ENCODE peak calls at places on chromosomes 4 and X, in six cellular contexts. Y is NCI-H1092 treated with DMSO at 0.1 percent for 48 hours, E is OCI-M1, B is AG09319, P is upper lobe of right lung, N is GM04504. O is an unnamed sample.

GRCh38 chr4:11529625-11530201 is 101.0 kb upstream of the HS3ST1 start:
- DNase-seq in N (no peak), Y (no peak), E (no peak), B (no peak), P (no peak), O (peak)

GRCh38 chr4:39446842-39447573 is 11.7 kb downstream of the RPL9 start:
- DNase-seq in P (peak), B (no peak), E (no peak), Y (no peak), N (peak), O (peak)

GRCh38 chr4:182929296-182929695 is 12.1 kb upstream of the DCTD start:
- DNase-seq in N (peak), Y (no peak), E (no peak), P (no peak), B (peak), O (no peak)

GRCh38 chr4:7547368-7548040 is 112.8 kb upstream of the PSAPL1 start:
- DNase-seq in P (no peak), B (peak), N (no peak), E (no peak), Y (no peak), O (no peak)

GRCh38 chr4:104138154-104138553 is 356.5 kb downstream of the CXXC4 start:
- DNase-seq in E (no peak), Y (no peak), N (no peak), P (no peak), B (no peak), O (no peak)

GRCh38 chr4:118352843-118353373 is at the start of gene PRSS12:
- DNase-seq in P (peak), B (peak), E (no peak), Y (peak), N (no peak), O (no peak)

GRCh38 chrX:75547783-75548182 is 24.9 kb upstream of the ZDHHC15 start:
- DNase-seq in B (no peak), P (peak), E (peak), N (no peak), Y (no peak), O (no peak)

GRCh38 chr4:158793021-158793420 is 24.2 kb downstream of the FNIP2 start:
- DNase-seq in P (no peak), N (no peak), B (no peak), E (no peak), Y (no peak), O (no peak)

GRCh38 chr4:113270520-113271319 is 221.3 kb downstream of the ANK2 start:
- DNase-seq in P (no peak), Y (no peak), E (no peak), B (no peak), N (no peak), O (no peak)

GRCh38 chrX:39969826-39970569 is 127.8 kb downstream of the BCOR start:
- DNase-seq in Y (no peak), E (no peak), N (no peak), P (no peak), B (no peak), O (no peak)

GRCh38 chrX:40099046-40099968 is 1.5 kb upstream of the BCOR start:
- DNase-seq in B (no peak), P (peak), E (peak), Y (peak), N (no peak), O (no peak)

GRCh38 chr4:140851032-140851636 is 94.9 kb upstream of the TBC1D9 start:
- DNase-seq in Y (peak), E (peak), P (no peak), B (peak), N (no peak), O (peak)

GRCh38 chr4:123397276-123398150 is 918 bp downstream of the SPRY1 start:
- DNase-seq in P (peak), B (no peak), Y (peak), E (peak), N (no peak), O (no peak)

GRCh38 chrX:21764043-21764442 is 6.1 kb upstream of the SMPX start:
- DNase-seq in Y (no peak), N (no peak), B (no peak), P (no peak), E (no peak), O (no peak)

GRCh38 chrX:71609095-71609750 is 9.1 kb downstream of the CXCR3 start:
- DNase-seq in B (no peak), E (no peak), N (no peak), P (no peak), Y (no peak), O (no peak)

GRCh38 chr4:7195546-7196282 is 3.4 kb downstream of the SORCS2 start:
- DNase-seq in Y (no peak), P (no peak), E (no peak), B (no peak), N (no peak), O (no peak)

GRCh38 chr4:186039697-186040096 is 29.3 kb upstream of the TLR3 start:
- DNase-seq in N (no peak), B (no peak), E (no peak), P (no peak), Y (peak), O (no peak)

GRCh38 chr4:38131371-38132139 is 171.4 kb downstream of the PTTG2 start:
- DNase-seq in N (no peak), Y (no peak), P (no peak), E (no peak), B (no peak), O (no peak)

GRCh38 chr4:148692242-148692641 is 250.0 kb upstream of the NR3C2 start:
- DNase-seq in E (no peak), B (no peak), N (no peak), Y (no peak), P (no peak), O (no peak)

GRCh38 chr4:61661960-61662359 is 461.8 kb downstream of the ADGRL3 start:
- DNase-seq in B (no peak), N (no peak), P (no peak), Y (no peak), E (no peak), O (no peak)

GRCh38 chrX:151240237-151240636 is 63.9 kb downstream of the GPR50 start:
- DNase-seq in P (no peak), N (no peak), B (no peak), Y (no peak), E (no peak), O (no peak)

GRCh38 chr4:32117696-32118095 is 1397.5 kb downstream of the PCDH7 start:
- DNase-seq in N (no peak), B (no peak), P (no peak), E (peak), Y (peak), O (no peak)

GRCh38 chr4:84597450-84597849 is 14.5 kb downstream of the CDS1 start:
- DNase-seq in N (no peak), P (no peak), E (peak), B (no peak), Y (no peak), O (no peak)

GRCh38 chrX:9995855-9996339 is 28.7 kb downstream of the CLDN34 start:
- DNase-seq in N (peak), E (peak), B (peak), P (peak), Y (peak), O (peak)

GRCh38 chrX:71171110-71171801 is 26.6 kb downstream of the NLGN3 start:
- DNase-seq in P (no peak), B (no peak), N (no peak), E (peak), Y (no peak), O (no peak)

GRCh38 chrX:140723251-140723650 is 13.7 kb downstream of the LINC00632 start:
- DNase-seq in P (no peak), Y (no peak), N (no peak), B (no peak), E (no peak), O (no peak)

O was measured in smooth muscle cell of the brain vasculature.